ENCODE peak calls at places on chromosomes 11 and 22, in seven cellular contexts. One of them, this sample, is unnamed.
A peak's percentile ranks its signal among the peaks of the same experiment; 100 is the strongest.

GRCh38 chr22:19419464-19420178 is 11.9 kb downstream of the HIRA start:
- DNase-seq in cardiac muscle cell: peak; percentile 12
- DNase-seq in hepatocyte: no peak
- DNase-seq in WERI-Rb-1: no peak
- DNase-seq in adrenal gland: no peak
- DNase-seq in tibial nerve: no peak
- DNase-seq in suprapubic skin: no peak
- DNase-seq in this sample: no peak

GRCh38 chr11:123330071-123330470 is 100.0 kb upstream of the GRAMD1B start:
- DNase-seq in cardiac muscle cell: no peak
- DNase-seq in hepatocyte: no peak
- DNase-seq in WERI-Rb-1: no peak
- DNase-seq in adrenal gland: peak; percentile 65
- DNase-seq in tibial nerve: no peak
- DNase-seq in suprapubic skin: no peak
- DNase-seq in this sample: no peak

GRCh38 chr11:11022126-11022730 is 164.4 kb upstream of the ZBED5 start:
- DNase-seq in cardiac muscle cell: peak; percentile 28
- DNase-seq in hepatocyte: peak; percentile 42
- DNase-seq in WERI-Rb-1: no peak
- DNase-seq in adrenal gland: no peak
- DNase-seq in tibial nerve: peak; percentile 43
- DNase-seq in suprapubic skin: no peak
- DNase-seq in this sample: peak; percentile 26

GRCh38 chr11:68373810-68374501 is 61.6 kb downstream of the LRP5 start:
- DNase-seq in cardiac muscle cell: peak; percentile 15
- DNase-seq in hepatocyte: peak; percentile 62
- DNase-seq in WERI-Rb-1: peak; percentile 82
- DNase-seq in adrenal gland: peak; percentile 78
- DNase-seq in tibial nerve: no peak
- DNase-seq in suprapubic skin: no peak
- DNase-seq in this sample: peak; percentile 65

GRCh38 chr11:88051386-88051785 is 123.9 kb downstream of the RAB38 start:
- DNase-seq in cardiac muscle cell: no peak
- DNase-seq in hepatocyte: no peak
- DNase-seq in WERI-Rb-1: no peak
- DNase-seq in adrenal gland: no peak
- DNase-seq in tibial nerve: no peak
- DNase-seq in suprapubic skin: no peak
- DNase-seq in this sample: no peak

GRCh38 chr11:95829580-95830259 is 39.4 kb downstream of the CEP57 start:
- DNase-seq in cardiac muscle cell: no peak
- DNase-seq in hepatocyte: no peak
- DNase-seq in WERI-Rb-1: no peak
- DNase-seq in adrenal gland: no peak
- DNase-seq in tibial nerve: no peak
- DNase-seq in suprapubic skin: no peak
- DNase-seq in this sample: no peak

GRCh38 chr22:18081416-18081815 is 3.6 kb downstream of the PEX26 start:
- DNase-seq in cardiac muscle cell: no peak
- DNase-seq in hepatocyte: no peak
- DNase-seq in WERI-Rb-1: no peak
- DNase-seq in adrenal gland: no peak
- DNase-seq in tibial nerve: no peak
- DNase-seq in suprapubic skin: no peak
- DNase-seq in this sample: no peak

GRCh38 chr11:13317293-13318080 is 39.9 kb downstream of the BMAL1 start:
- DNase-seq in cardiac muscle cell: no peak
- DNase-seq in hepatocyte: no peak
- DNase-seq in WERI-Rb-1: no peak
- DNase-seq in adrenal gland: no peak
- DNase-seq in tibial nerve: no peak
- DNase-seq in suprapubic skin: no peak
- DNase-seq in this sample: no peak

GRCh38 chr22:49305215-49305965 is 522.3 kb downstream of the BRD1 start:
- DNase-seq in cardiac muscle cell: peak; percentile 78
- DNase-seq in hepatocyte: peak; percentile 80
- DNase-seq in WERI-Rb-1: peak; percentile 82
- DNase-seq in adrenal gland: peak; percentile 29
- DNase-seq in tibial nerve: peak; percentile 32
- DNase-seq in suprapubic skin: peak; percentile 73
- DNase-seq in this sample: peak; percentile 60

GRCh38 chr11:114202011-114202609 is 94.1 kb upstream of the NNMT start:
- DNase-seq in cardiac muscle cell: no peak
- DNase-seq in hepatocyte: no peak
- DNase-seq in WERI-Rb-1: no peak
- DNase-seq in adrenal gland: no peak
- DNase-seq in tibial nerve: no peak
- DNase-seq in suprapubic skin: no peak
- DNase-seq in this sample: no peak

GRCh38 chr22:44412136-44412731 is 85.8 kb downstream of the RTL6 start:
- DNase-seq in cardiac muscle cell: no peak
- DNase-seq in hepatocyte: no peak
- DNase-seq in WERI-Rb-1: no peak
- DNase-seq in adrenal gland: no peak
- DNase-seq in tibial nerve: no peak
- DNase-seq in suprapubic skin: peak; percentile 47
- DNase-seq in this sample: no peak

GRCh38 chr11:6747097-6747662 is 24.6 kb downstream of the OR2AG2 start:
- DNase-seq in cardiac muscle cell: no peak
- DNase-seq in hepatocyte: no peak
- DNase-seq in WERI-Rb-1: no peak
- DNase-seq in adrenal gland: no peak
- DNase-seq in tibial nerve: no peak
- DNase-seq in suprapubic skin: no peak
- DNase-seq in this sample: no peak

GRCh38 chr11:33040127-33040861 is 922 bp downstream of the TCP11L1 start:
- DNase-seq in cardiac muscle cell: no peak
- DNase-seq in hepatocyte: peak; percentile 44
- DNase-seq in WERI-Rb-1: no peak
- DNase-seq in adrenal gland: no peak
- DNase-seq in tibial nerve: no peak
- DNase-seq in suprapubic skin: no peak
- DNase-seq in this sample: no peak

GRCh38 chr11:112751312-112751711 is 209.9 kb upstream of the NCAM1 start:
- DNase-seq in cardiac muscle cell: no peak
- DNase-seq in hepatocyte: no peak
- DNase-seq in WERI-Rb-1: no peak
- DNase-seq in adrenal gland: no peak
- DNase-seq in tibial nerve: no peak
- DNase-seq in suprapubic skin: no peak
- DNase-seq in this sample: no peak

GRCh38 chr22:25493794-25494193 is 70.7 kb upstream of the GRK3 start:
- DNase-seq in cardiac muscle cell: no peak
- DNase-seq in hepatocyte: no peak
- DNase-seq in WERI-Rb-1: no peak
- DNase-seq in adrenal gland: no peak
- DNase-seq in tibial nerve: no peak
- DNase-seq in suprapubic skin: no peak
- DNase-seq in this sample: no peak

GRCh38 chr11:94822080-94822479 is 53.9 kb downstream of the AMOTL1 start:
- DNase-seq in cardiac muscle cell: no peak
- DNase-seq in hepatocyte: no peak
- DNase-seq in WERI-Rb-1: no peak
- DNase-seq in adrenal gland: no peak
- DNase-seq in tibial nerve: no peak
- DNase-seq in suprapubic skin: no peak
- DNase-seq in this sample: no peak

GRCh38 chr11:117511483-117511934 is 183.9 kb downstream of the CEP164 start:
- DNase-seq in cardiac muscle cell: no peak
- DNase-seq in hepatocyte: no peak
- DNase-seq in WERI-Rb-1: no peak
- DNase-seq in adrenal gland: no peak
- DNase-seq in tibial nerve: no peak
- DNase-seq in suprapubic skin: no peak
- DNase-seq in this sample: no peak

GRCh38 chr11:114158886-114159285 is 99.4 kb downstream of the ZBTB16 start:
- DNase-seq in cardiac muscle cell: no peak
- DNase-seq in hepatocyte: no peak
- DNase-seq in WERI-Rb-1: no peak
- DNase-seq in adrenal gland: peak; percentile 62
- DNase-seq in tibial nerve: no peak
- DNase-seq in suprapubic skin: no peak
- DNase-seq in this sample: no peak

GRCh38 chr22:48753381-48753730 is 1074.3 kb downstream of the BRD1 start:
- DNase-seq in cardiac muscle cell: no peak
- DNase-seq in hepatocyte: peak; percentile 3
- DNase-seq in WERI-Rb-1: no peak
- DNase-seq in adrenal gland: no peak
- DNase-seq in tibial nerve: no peak
- DNase-seq in suprapubic skin: no peak
- DNase-seq in this sample: no peak

GRCh38 chr22:27170491-27170890 is 513.1 kb downstream of the MIAT start:
- DNase-seq in cardiac muscle cell: no peak
- DNase-seq in hepatocyte: peak; percentile 38
- DNase-seq in WERI-Rb-1: no peak
- DNase-seq in adrenal gland: peak; percentile 59
- DNase-seq in tibial nerve: peak; percentile 13
- DNase-seq in suprapubic skin: no peak
- DNase-seq in this sample: no peak

GRCh38 chr22:27748355-27749168 is 53.0 kb downstream of the MN1 start:
- DNase-seq in cardiac muscle cell: no peak
- DNase-seq in hepatocyte: peak; percentile 29
- DNase-seq in WERI-Rb-1: peak; percentile 19
- DNase-seq in adrenal gland: no peak
- DNase-seq in tibial nerve: no peak
- DNase-seq in suprapubic skin: peak; percentile 46
- DNase-seq in this sample: no peak

GRCh38 chr22:37259540-37260029 is 15.5 kb upstream of the RAC2 start:
- DNase-seq in cardiac muscle cell: peak; percentile 68
- DNase-seq in hepatocyte: peak; percentile 75
- DNase-seq in WERI-Rb-1: peak; percentile 71
- DNase-seq in adrenal gland: no peak
- DNase-seq in tibial nerve: no peak
- DNase-seq in suprapubic skin: no peak
- DNase-seq in this sample: no peak

GRCh38 chr11:65016705-65017104 is 2.7 kb downstream of the ARL2 start:
- DNase-seq in cardiac muscle cell: no peak
- DNase-seq in hepatocyte: no peak
- DNase-seq in WERI-Rb-1: no peak
- DNase-seq in adrenal gland: no peak
- DNase-seq in tibial nerve: no peak
- DNase-seq in suprapubic skin: no peak
- DNase-seq in this sample: no peak

DNA sequence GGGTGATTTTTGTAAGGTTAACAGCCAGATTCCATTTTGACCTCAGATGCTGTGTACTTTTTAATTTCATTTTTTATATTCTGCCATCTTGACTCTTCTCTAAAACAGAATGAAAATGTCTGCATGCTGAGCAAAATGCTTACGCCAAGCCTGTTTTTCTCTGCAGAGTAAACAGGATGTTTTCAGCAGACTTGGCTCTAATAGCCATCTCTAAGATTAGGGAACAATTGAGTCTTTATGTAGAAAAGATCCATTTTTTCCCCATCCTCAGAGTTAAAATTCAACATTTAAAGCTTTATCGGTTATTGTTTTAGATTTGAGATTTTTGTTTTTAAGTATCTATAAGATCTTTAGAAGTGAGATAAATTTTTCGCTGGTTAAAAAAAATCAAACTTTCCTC is 17.7 kb upstream of the ADSL start:
- DNase-seq in cardiac muscle cell: no peak
- DNase-seq in hepatocyte: no peak
- DNase-seq in WERI-Rb-1: no peak
- DNase-seq in adrenal gland: no peak
- DNase-seq in tibial nerve: no peak
- DNase-seq in suprapubic skin: no peak
- DNase-seq in this sample: no peak
- TF ChIP-seq CTCF in cardiac muscle cell: no peak
- TF ChIP-seq CTCF in hepatocyte: no peak
- TF ChIP-seq CTCF in WERI-Rb-1: no peak
- TF ChIP-seq CTCF in adrenal gland: no peak
- TF ChIP-seq CTCF in tibial nerve: no peak
- TF ChIP-seq CTCF in suprapubic skin: no peak
- TF ChIP-seq CTCF in this sample: no peak

GRCh38 chr22:35231585-35232084 is 25.7 kb upstream of the HMGXB4 start:
- DNase-seq in cardiac muscle cell: peak; percentile 82
- DNase-seq in hepatocyte: peak; percentile 88
- DNase-seq in WERI-Rb-1: peak; percentile 80
- DNase-seq in adrenal gland: peak; percentile 63
- DNase-seq in tibial nerve: peak; percentile 6
- DNase-seq in suprapubic skin: no peak
- DNase-seq in this sample: peak; percentile 73

GRCh38 chr22:35227248-35227647 is 30.0 kb upstream of the HMGXB4 start:
- DNase-seq in cardiac muscle cell: no peak
- DNase-seq in hepatocyte: no peak
- DNase-seq in WERI-Rb-1: no peak
- DNase-seq in adrenal gland: no peak
- DNase-seq in tibial nerve: no peak
- DNase-seq in suprapubic skin: no peak
- DNase-seq in this sample: no peak

GRCh38 chr22:35229865-35230264 is 27.4 kb upstream of the HMGXB4 start:
- DNase-seq in cardiac muscle cell: no peak
- DNase-seq in hepatocyte: no peak
- DNase-seq in WERI-Rb-1: peak; percentile 65
- DNase-seq in adrenal gland: no peak
- DNase-seq in tibial nerve: no peak
- DNase-seq in suprapubic skin: no peak
- DNase-seq in this sample: no peak

GRCh38 chr22:35230839-35231584 is 26.3 kb upstream of the HMGXB4 start:
- DNase-seq in cardiac muscle cell: no peak
- DNase-seq in hepatocyte: no peak
- DNase-seq in WERI-Rb-1: peak; percentile 58
- DNase-seq in adrenal gland: no peak
- DNase-seq in tibial nerve: no peak
- DNase-seq in suprapubic skin: no peak
- DNase-seq in this sample: peak; percentile 27

DNA sequence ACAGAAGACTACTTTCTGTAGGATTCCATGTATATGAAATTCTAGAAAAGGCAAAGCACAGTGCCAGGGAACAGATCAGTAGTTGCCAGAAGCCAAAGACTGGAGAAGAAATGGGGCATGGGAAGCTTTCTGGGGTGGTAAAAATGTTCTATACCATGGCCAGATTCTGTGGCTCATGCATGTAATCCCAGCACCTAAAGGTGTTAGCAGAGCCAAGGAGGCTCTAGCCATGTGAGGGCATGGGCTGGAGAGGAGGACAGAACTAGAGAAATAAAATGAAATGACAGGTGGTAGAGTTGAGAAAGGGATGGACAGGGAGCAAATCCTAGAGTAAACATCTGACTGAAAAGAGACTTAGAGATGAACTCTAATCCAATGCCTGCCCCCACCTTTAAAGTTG is 26.9 kb upstream of the HMGXB4 start:
- DNase-seq in cardiac muscle cell: no peak
- DNase-seq in hepatocyte: no peak
- DNase-seq in WERI-Rb-1: peak; percentile 39
- DNase-seq in adrenal gland: no peak
- DNase-seq in tibial nerve: no peak
- DNase-seq in suprapubic skin: no peak
- DNase-seq in this sample: no peak
- H3K4me3 ChIP-seq in cardiac muscle cell: no peak overlapping the region
- H3K4me3 ChIP-seq in hepatocyte: no peak overlapping the region
- H3K4me3 ChIP-seq in WERI-Rb-1: peak overlapping the region; percentile 50
- H3K4me3 ChIP-seq in adrenal gland: no peak overlapping the region
- H3K4me3 ChIP-seq in tibial nerve: no peak overlapping the region
- H3K4me3 ChIP-seq in suprapubic skin: no peak overlapping the region
- H3K4me3 ChIP-seq in this sample: no peak overlapping the region

GRCh38 chr11:125343086-125343731 is 152.9 kb downstream of the FEZ1 start:
- DNase-seq in cardiac muscle cell: no peak
- DNase-seq in hepatocyte: no peak
- DNase-seq in WERI-Rb-1: no peak
- DNase-seq in adrenal gland: no peak
- DNase-seq in tibial nerve: no peak
- DNase-seq in suprapubic skin: no peak
- DNase-seq in this sample: no peak
- H3K27ac ChIP-seq in cardiac muscle cell: no peak overlapping the region
- H3K27ac ChIP-seq in hepatocyte: peak overlapping the region; percentile 73
- H3K27ac ChIP-seq in WERI-Rb-1: peak overlapping the region; percentile 72
- H3K27ac ChIP-seq in adrenal gland: no peak overlapping the region
- H3K27ac ChIP-seq in tibial nerve: peak overlapping the region; percentile 19
- H3K27ac ChIP-seq in suprapubic skin: no peak overlapping the region
- H3K27ac ChIP-seq in this sample: no peak overlapping the region

GRCh38 chr11:69881467-69882269 is 62.5 kb upstream of the FGF3 start:
- DNase-seq in cardiac muscle cell: peak; percentile 38
- DNase-seq in hepatocyte: no peak
- DNase-seq in WERI-Rb-1: no peak
- DNase-seq in adrenal gland: no peak
- DNase-seq in tibial nerve: no peak
- DNase-seq in suprapubic skin: peak; percentile 53
- DNase-seq in this sample: no peak
- TF ChIP-seq CTCF in cardiac muscle cell: peak; percentile 9
- TF ChIP-seq CTCF in hepatocyte: no peak
- TF ChIP-seq CTCF in WERI-Rb-1: peak; percentile 49
- TF ChIP-seq CTCF in adrenal gland: no peak
- TF ChIP-seq CTCF in tibial nerve: no peak
- TF ChIP-seq CTCF in suprapubic skin: no peak
- TF ChIP-seq CTCF in this sample: no peak

This sample was measured in colonic mucosa.